ENCODE peak calls at places on chromosomes 13 and 19, in four cellular contexts. I is A549, A is hepatocyte, W is transverse colon. Z is an unnamed sample.

GRCh38 chr13:29907670-29908069 is 57.3 kb upstream of the UBL3 start:
- DNase-seq in I (no peak), W (no peak), A (no peak), Z (no peak)

GRCh38 chr13:51778407-51778806 is 25.6 kb downstream of the DHRS12 start:
- DNase-seq in I (no peak), W (no peak), A (no peak), Z (no peak)

GRCh38 chr19:29561601-29562000 is 35.8 kb downstream of the VSTM2B start:
- DNase-seq in A (no peak), I (no peak), W (no peak), Z (no peak)

GRCh38 chr13:95921485-95921884 is 131.7 kb downstream of the UGGT2 start:
- DNase-seq in W (no peak), A (no peak), I (no peak), Z (no peak)

GRCh38 chr19:40256511-40256910 is 28.6 kb downstream of the AKT2 start:
- DNase-seq in W (no peak), I (no peak), A (no peak), Z (no peak)

GRCh38 chr19:43465468-43466120 is at the start of gene LYPD3:
- DNase-seq in A (peak; percentile 58), I (no peak), W (peak; percentile 64), Z (peak; percentile 95)

GRCh38 chr19:5337886-5338595 is 2.6 kb downstream of the PTPRS start:
- DNase-seq in A (no peak), W (no peak), I (no peak), Z (no peak)

GRCh38 chr13:23558675-23559536 is 11.3 kb upstream of the TNFRSF19 start:
- DNase-seq in A (peak; percentile 51), W (no peak), I (peak; percentile 72), Z (peak; percentile 79)

GRCh38 chr13:33080962-33081655 is 64.9 kb downstream of the KL start:
- DNase-seq in I (no peak), W (no peak), A (no peak), Z (no peak)

GRCh38 chr13:84925443-84925842 is 873.8 kb downstream of the SLITRK6 start:
- DNase-seq in W (no peak), I (no peak), A (no peak), Z (peak; percentile 48)

GRCh38 chr19:50432658-50433057 is at the start of gene MYBPC2:
- DNase-seq in W (peak; percentile 33), I (no peak), A (peak; percentile 46), Z (no peak)

GRCh38 chr19:33673996-33674395 is 52.2 kb downstream of the CHST8 start:
- DNase-seq in I (no peak), W (no peak), A (peak; percentile 1), Z (no peak)

GRCh38 chr13:51221674-51222509 is at the start of gene FAM124A:
- DNase-seq in W (peak; percentile 53), A (peak; percentile 80), I (peak; percentile 11), Z (peak; percentile 22)

GRCh38 chr13:113458218-113459065 is 5.2 kb upstream of the ADPRHL1 start:
- DNase-seq in W (no peak), A (no peak), I (peak; percentile 12), Z (no peak)

GRCh38 chr13:109646423-109646822 is 140.0 kb downstream of the IRS2 start:
- DNase-seq in A (no peak), W (no peak), I (no peak), Z (no peak)

GRCh38 chr13:31945202-31945978 is 86.2 kb upstream of the FRY start:
- DNase-seq in I (no peak), W (peak; percentile 27), A (peak; percentile 48), Z (peak; percentile 76)

GRCh38 chr19:35264281-35265125 is 4.3 kb upstream of the USF2 start:
- DNase-seq in W (peak; percentile 6), I (no peak), A (no peak), Z (no peak)

GRCh38 chr13:110126391-110126961 is 180.5 kb downstream of the COL4A1 start:
- DNase-seq in A (peak; percentile 78), I (no peak), W (no peak), Z (peak; percentile 84)

GRCh38 chr19:35563207-35563829 is at the start of gene ATP4A:
- DNase-seq in A (no peak), W (no peak), I (no peak), Z (no peak)

GRCh38 chr13:42392706-42393572 is 121.0 kb downstream of the AKAP11 start:
- DNase-seq in I (no peak), W (no peak), A (no peak), Z (no peak)

GRCh38 chr13:100883453-100883852 is 208.9 kb upstream of the TMTC4 start:
- DNase-seq in A (no peak), W (no peak), I (no peak), Z (no peak)

GRCh38 chr13:31346891-31347290 is 147.1 kb downstream of the B3GLCT start:
- DNase-seq in W (no peak), A (no peak), I (no peak), Z (no peak)

GRCh38 chr13:29935309-29935981 is 85.0 kb upstream of the UBL3 start:
- DNase-seq in W (peak; percentile 51), I (no peak), A (no peak), Z (no peak)

GRCh38 chr19:362154-362553 is 17.6 kb upstream of the MIER2 start:
- DNase-seq in I (no peak), A (no peak), W (no peak), Z (no peak)

GRCh38 chr13:48123827-48124226 is 28.9 kb upstream of the MED4 start:
- DNase-seq in W (peak; percentile 10), I (no peak), A (no peak), Z (peak; percentile 9)

GRCh38 chr19:58351558-58351878 is 1.8 kb downstream of the A1BG start:
- DNase-seq in I (no peak), W (no peak), A (no peak), Z (no peak)

DNA sequence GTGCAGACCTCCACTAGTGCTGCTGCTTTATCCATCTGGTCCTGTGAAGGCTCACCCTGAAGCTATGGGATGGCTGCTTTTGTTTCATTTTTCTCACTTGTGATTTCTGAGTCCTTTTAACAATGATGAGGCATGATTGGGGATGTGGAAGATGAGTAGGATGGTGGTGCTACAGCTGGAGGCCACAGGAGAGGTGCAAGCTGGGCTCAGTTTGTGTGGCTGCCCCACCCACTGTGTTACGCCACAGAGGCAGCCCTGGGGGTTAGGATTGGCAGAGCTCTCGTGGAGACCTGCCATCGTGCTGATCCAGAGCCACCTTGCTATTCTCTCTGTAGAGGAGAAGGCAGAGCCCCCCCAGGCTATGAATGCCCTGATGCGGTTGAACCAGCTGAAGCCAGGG is 19.6 kb upstream of the QTRT1 start:
- DNase-seq in I (no peak), W (no peak), A (no peak), Z (no peak)
- H3K27ac ChIP-seq in I (no peak overlapping the region), W (no peak overlapping the region), A (no peak overlapping the region), Z (peak overlapping the region; percentile 23)

DNA sequence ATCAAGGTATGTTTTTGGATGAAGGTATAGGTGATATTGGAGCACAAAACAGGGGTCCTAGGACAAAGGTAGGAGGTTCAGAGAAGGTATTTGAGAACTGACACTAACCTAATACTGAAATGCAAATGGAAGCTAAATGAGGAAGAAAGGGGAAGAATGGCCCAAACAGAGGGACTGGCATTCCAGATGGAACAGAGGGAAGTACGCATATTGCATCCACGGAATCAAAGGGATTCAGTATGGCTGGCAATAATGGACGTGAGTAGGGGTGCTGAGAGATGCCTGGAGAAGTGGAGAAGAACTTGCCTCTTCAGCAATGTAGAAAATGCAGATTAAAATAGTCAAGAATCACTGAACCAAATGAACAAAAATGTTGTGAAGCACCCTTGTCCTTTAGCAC is 283.5 kb upstream of the DACH1 start:
- DNase-seq in I (no peak), A (no peak), W (no peak), Z (no peak)
- H3K27ac ChIP-seq in I (no peak overlapping the region), A (no peak overlapping the region), W (no peak overlapping the region), Z (no peak overlapping the region)

DNA sequence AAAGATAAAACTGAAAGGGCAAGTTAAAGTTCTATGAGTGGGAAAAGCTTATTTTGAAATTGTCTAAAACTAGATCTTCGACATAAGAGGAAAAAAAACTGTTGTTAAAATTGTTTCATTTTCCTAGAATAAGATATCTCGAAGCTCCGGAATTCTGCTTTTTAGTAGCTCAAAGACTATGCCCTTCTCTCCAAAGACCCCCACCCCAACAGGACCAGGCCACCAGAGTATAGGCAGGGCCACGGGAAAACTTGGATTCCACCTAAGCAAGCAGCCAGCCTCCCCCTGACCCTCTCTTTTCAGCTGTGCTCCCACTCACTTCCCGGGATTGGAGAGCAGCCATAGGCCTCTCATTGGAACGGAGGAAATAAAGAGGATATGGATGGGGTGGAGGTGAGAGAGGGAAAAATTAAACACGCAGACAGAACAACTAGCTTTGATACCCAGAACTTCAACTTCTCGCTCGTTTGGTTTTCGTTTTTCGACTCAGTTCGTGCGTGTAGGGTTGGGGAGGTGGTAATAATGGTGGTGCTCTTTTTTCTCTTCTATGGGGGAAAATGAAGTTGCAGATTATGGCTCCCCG is 2.9 kb downstream of the POU4F1 start:
- DNase-seq in A (no peak), I (no peak), W (no peak), Z (no peak)
- H3K27ac ChIP-seq in A (no peak overlapping the region), I (no peak overlapping the region), W (no peak overlapping the region), Z (no peak overlapping the region)

GRCh38 chr13:41019027-41019487 is at the start of gene ELF1:
- DNase-seq in I (peak; percentile 50), W (peak; percentile 76), A (peak; percentile 79), Z (peak; percentile 78)

GRCh38 chr13:41017744-41018582 is 1.2 kb downstream of the ELF1 start:
- DNase-seq in W (no peak), A (no peak), I (no peak), Z (no peak)

GRCh38 chr13:41017153-41017552 is 2.0 kb downstream of the ELF1 start:
- DNase-seq in I (no peak), A (peak; percentile 26), W (peak; percentile 43), Z (no peak)

GRCh38 chr13:41019578-41020347 is 647 bp upstream of the ELF1 start:
- DNase-seq in I (no peak), A (peak; percentile 36), W (no peak), Z (no peak)

GRCh38 chr13:41018583-41018909 is 570 bp downstream of the ELF1 start:
- DNase-seq in W (no peak), A (no peak), I (no peak), Z (no peak)
- H3K27ac ChIP-seq in W (peak overlapping the region; percentile 88), A (peak overlapping the region; percentile 96), I (peak overlapping the region; percentile 82), Z (no peak overlapping the region)